ENCODE peak calls at places on chromosomes 11 and 22, in five cellular contexts. M is HepG2, L is GM12878, X is H1, D is K562. W is an unnamed sample.

GRCh38 chr11:18368236-18368635 is 26.1 kb upstream of the LDHA start:
- DNase-seq in D (no peak), L (no peak), M (no peak), X (no peak), W (no peak)

GRCh38 chr11:118902336-118903203 is 18.9 kb downstream of the CXCR5 start:
- DNase-seq in D (no peak), L (no peak), M (no peak), X (no peak), W (no peak)

GRCh38 chr11:40274017-40274416 is 1185.4 kb downstream of the LRRC4C start:
- DNase-seq in L (no peak), X (no peak), M (no peak), D (no peak), W (no peak)

GRCh38 chr11:91880660-91881059 is 344.0 kb upstream of the FAT3 start:
- DNase-seq in L (no peak), M (no peak), D (no peak), X (no peak), W (no peak)

GRCh38 chr11:71112990-71113389 is 139.4 kb downstream of the SHANK2 start:
- DNase-seq in L (no peak), X (peak; percentile 51), M (no peak), D (no peak), W (no peak)

GRCh38 chr22:23182289-23183106 is 2.2 kb downstream of the BCR start:
- DNase-seq in M (no peak), L (peak; percentile 32), D (peak; percentile 88), X (no peak), W (no peak)

GRCh38 chr11:33307984-33308383 is 50.8 kb downstream of the HIPK3 start:
- DNase-seq in M (no peak), D (no peak), L (no peak), X (no peak), W (no peak)

GRCh38 chr11:7348432-7349298 is 97.0 kb downstream of the SYT9 start:
- DNase-seq in D (no peak), L (no peak), M (no peak), X (no peak), W (no peak)

GRCh38 chr11:107824668-107825369 is 33.8 kb downstream of the SLC35F2 start:
- DNase-seq in M (no peak), D (no peak), X (no peak), L (no peak), W (no peak)

GRCh38 chr11:107818491-107818890 is 40.1 kb downstream of the SLC35F2 start:
- DNase-seq in M (no peak), L (no peak), X (no peak), D (no peak), W (no peak)

GRCh38 chr11:107816028-107816427 is 42.6 kb downstream of the SLC35F2 start:
- DNase-seq in L (no peak), D (no peak), M (no peak), X (no peak), W (no peak)

GRCh38 chr11:107821199-107821926 is 37.2 kb downstream of the SLC35F2 start:
- DNase-seq in M (no peak), L (no peak), D (no peak), X (no peak), W (no peak)

DNA sequence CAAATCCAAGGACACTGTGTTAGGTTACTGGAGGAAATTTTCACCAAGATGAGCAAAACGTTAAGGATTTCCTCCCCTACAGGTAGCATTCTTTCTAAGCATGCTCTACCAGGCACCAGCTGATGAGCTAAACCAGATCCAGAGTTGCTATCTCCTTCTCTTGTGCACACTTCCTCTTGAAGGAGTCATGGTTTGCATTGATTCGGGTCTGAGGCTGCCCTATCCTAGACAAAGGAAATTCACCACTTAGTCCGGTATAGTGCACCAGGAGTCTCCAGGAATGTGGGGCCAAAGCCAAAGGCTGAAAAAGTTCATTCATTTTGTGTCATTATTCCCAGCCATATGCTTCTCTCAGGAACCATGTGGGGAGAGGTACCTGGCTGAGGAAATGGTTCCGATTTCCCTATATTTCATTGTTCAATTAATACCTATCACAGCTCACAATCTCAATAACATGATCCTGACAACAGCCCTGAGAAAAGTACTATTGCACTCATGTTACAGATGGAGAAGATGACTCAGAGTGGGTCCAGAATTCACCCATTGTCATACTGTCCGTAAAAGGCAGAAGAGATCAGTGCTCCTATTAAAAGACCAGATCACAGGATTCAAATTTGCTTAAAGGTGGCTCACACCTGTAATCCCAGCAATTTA is 39.1 kb downstream of the SLC35F2 start:
- DNase-seq in L (no peak), X (no peak), M (no peak), D (no peak), W (no peak)
- TF ChIP-seq HDAC2 in L (no peak), X (no peak), M (no peak), D (no peak), W (no peak)

DNA sequence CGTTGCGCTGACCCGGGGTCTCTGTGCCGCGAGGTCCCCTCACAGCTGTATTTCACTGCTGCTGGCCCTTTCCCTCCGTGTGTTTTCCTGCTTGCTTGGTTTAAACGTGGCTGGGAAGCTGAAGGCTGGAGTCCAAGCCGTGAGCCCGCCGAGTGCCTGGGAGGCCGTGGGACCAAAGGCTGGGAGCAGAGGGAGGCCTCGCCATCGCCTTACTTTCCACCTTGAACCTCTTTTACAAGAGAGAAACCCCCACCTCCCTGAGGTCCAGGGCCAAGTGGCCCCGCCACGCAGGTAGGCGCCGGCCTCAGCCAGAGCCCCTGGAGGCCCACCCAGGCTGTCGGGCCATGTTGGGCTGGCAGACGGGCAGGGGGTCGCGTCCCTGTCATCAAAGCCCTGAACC is 411.6 kb downstream of the TBC1D22A start:
- DNase-seq in L (no peak), X (no peak), M (no peak), D (no peak), W (no peak)
- TF ChIP-seq HDAC2 in L (no peak), X (no peak), M (no peak), D (no peak), W (no peak)

GRCh38 chr11:70112017-70112434 is 33.9 kb downstream of the ANO1 start:
- DNase-seq in X (no peak), M (no peak), D (no peak), L (no peak), W (no peak)
- TF ChIP-seq HDAC2 in X (no peak), M (no peak), D (no peak), L (no peak), W (no peak)

DNA sequence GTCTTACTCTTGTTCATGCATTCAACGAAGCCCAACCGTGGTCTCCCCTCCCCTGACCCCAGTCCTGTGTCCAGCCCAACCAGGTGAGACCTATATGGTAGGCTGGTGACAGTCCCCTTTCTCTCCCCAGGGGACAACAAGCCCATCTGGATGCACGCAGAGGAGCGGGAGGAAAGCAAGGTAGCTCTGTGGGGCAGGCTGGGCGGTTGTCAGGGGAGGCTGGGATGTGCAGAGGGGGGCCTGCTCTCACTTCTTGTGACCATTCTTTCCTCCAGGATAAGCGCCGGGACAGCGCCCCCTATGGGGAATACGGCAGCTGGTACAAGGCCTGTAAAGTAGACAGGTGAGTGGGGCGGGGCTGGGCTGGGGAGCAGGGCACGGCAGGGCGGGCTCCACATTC is 3.5 kb upstream of the RAB1B start:
- DNase-seq in M (no peak), L (no peak), X (peak; percentile 90), D (peak; percentile 51), W (no peak)
- TF ChIP-seq HDAC2 in M (no peak), L (no peak), X (no peak), D (no peak), W (no peak)

GRCh38 chr22:29146101-29146560 is 59.6 kb upstream of the EMID1 start:
- DNase-seq in X (peak; percentile 41), L (no peak), D (no peak), M (no peak), W (no peak)

GRCh38 chr22:29148036-29148435 is 57.7 kb upstream of the EMID1 start:
- DNase-seq in L (no peak), D (no peak), M (no peak), X (no peak), W (no peak)

GRCh38 chr22:29147241-29147919 is 58.3 kb upstream of the EMID1 start:
- DNase-seq in X (no peak), D (no peak), L (no peak), M (no peak), W (no peak)

GRCh38 chr22:29145321-29146072 is 60.2 kb upstream of the EMID1 start:
- DNase-seq in L (no peak), D (no peak), X (peak; percentile 46), M (no peak), W (no peak)

DNA sequence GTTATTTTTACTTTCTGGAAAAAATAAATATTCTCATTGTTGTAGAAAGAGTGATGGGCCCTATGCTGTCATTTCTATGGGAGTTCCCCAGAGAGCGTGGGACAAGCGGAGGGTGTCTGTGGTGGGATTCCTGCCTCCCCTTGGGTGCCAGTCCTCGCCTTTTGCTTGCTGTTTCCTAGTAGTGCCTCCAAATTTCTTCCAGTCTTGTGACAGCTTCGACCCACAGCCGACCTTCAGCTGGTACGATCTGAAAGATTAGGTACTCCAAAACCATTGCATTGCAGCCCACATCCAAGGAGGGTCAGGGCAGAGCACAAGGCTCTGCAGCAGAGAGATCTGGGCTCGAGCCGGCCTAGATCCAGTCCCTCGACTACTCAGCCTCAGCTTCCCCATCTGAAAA is 58.9 kb upstream of the EMID1 start:
- DNase-seq in X (no peak), M (no peak), L (no peak), D (no peak), W (no peak)
- TF ChIP-seq HDAC2 in X (no peak), M (no peak), L (no peak), D (no peak), W (no peak)